ENCODE peak calls at places on chromosomes 7 and 10, in ten cellular contexts. V is kidney tubule cell, N is C1 segment of cervical spinal cord, U is GM23338, X is H7, L is AG08396, D is AML-193, R is A549, K is Ammon's horn, I is AG09309. H is an unnamed sample.

GRCh38 chr7:39754326-39755120 is 131.2 kb downstream of the RALA start:
- DNase-seq in D (no peak), N (no peak), V (peak), R (no peak), X (no peak), K (no peak), L (peak), I (no peak), U (peak), H (no peak)

GRCh38 chr10:70461397-70462348 is 16.9 kb upstream of the PALD1 start:
- DNase-seq in X (peak), R (peak), D (peak), V (peak), U (peak), K (peak), I (no peak), N (peak), L (peak), H (peak)

GRCh38 chr7:29381206-29382094 is 182.2 kb upstream of the PRR15 start:
- DNase-seq in X (no peak), U (no peak), I (no peak), V (peak), L (no peak), N (no peak), K (no peak), R (no peak), D (no peak), H (peak)

GRCh38 chr10:28331821-28332220 is 29.0 kb upstream of the MPP7 start:
- DNase-seq in L (peak), N (no peak), V (no peak), I (peak), K (no peak), X (no peak), D (no peak), U (no peak), R (no peak), H (no peak)

GRCh38 chr7:47451851-47452205 is 130.1 kb downstream of the TNS3 start:
- DNase-seq in R (no peak), U (no peak), N (no peak), K (no peak), I (no peak), D (no peak), L (no peak), X (no peak), V (peak), H (no peak)

GRCh38 chr7:83301416-83301815 is 138.7 kb upstream of the PCLO start:
- DNase-seq in D (no peak), K (no peak), L (no peak), X (no peak), V (no peak), U (no peak), N (no peak), R (no peak), I (no peak), H (no peak)

GRCh38 chr10:79054203-79055099 is 14.3 kb upstream of the ZMIZ1 start:
- DNase-seq in I (no peak), U (no peak), V (no peak), K (no peak), R (no peak), D (no peak), N (no peak), L (no peak), X (peak), H (no peak)

GRCh38 chr10:110226555-110226925 is 19.1 kb downstream of the MXI1 start:
- DNase-seq in R (peak), L (peak), K (peak), X (peak), I (peak), N (peak), D (peak), U (peak), V (peak), H (peak)

GRCh38 chr7:90250601-90251303 is 5.8 kb downstream of the CFAP69 start:
- DNase-seq in N (no peak), V (peak), X (no peak), U (no peak), D (no peak), K (no peak), I (no peak), R (no peak), L (peak), H (no peak)

GRCh38 chr10:4663162-4663992 is 162.6 kb upstream of the AKR1E2 start:
- DNase-seq in I (peak), U (peak), V (peak), R (peak), L (peak), X (no peak), N (no peak), D (no peak), K (peak), H (peak)

H was measured in G401.